ENCODE peak calls at places on chromosomes 2 and 18, in five cellular contexts. Y, M, F, Z and T are unnamed samples.

GRCh38 chr2:163467206-163467605 is 268.6 kb downstream of the FIGN start:
- DNase-seq in Y (no peak), M (no peak), Z (no peak), F (no peak), T (no peak)

GRCh38 chr2:234175649-234176048 is 125.1 kb downstream of the SPP2 start:
- DNase-seq in Y (no peak), F (no peak), M (no peak), Z (no peak), T (no peak)

GRCh38 chr2:17869128-17869527 is 9.3 kb upstream of the KCNS3 start:
- DNase-seq in Y (no peak), Z (no peak), F (no peak), M (peak), T (no peak)

GRCh38 chr18:5543854-5544389 is at the start of gene EPB41L3:
- DNase-seq in F (peak), M (no peak), Y (peak), Z (peak), T (peak)

GRCh38 chr2:383173-383572 is 95.3 kb upstream of the ALKAL2 start:
- DNase-seq in F (no peak), Z (peak), Y (no peak), M (peak), T (no peak)

GRCh38 chr2:239472220-239472775 is 71.5 kb upstream of the HDAC4 start:
- DNase-seq in M (no peak), Y (peak), F (no peak), Z (no peak), T (no peak)

GRCh38 chr2:56474412-56475158 is 290.8 kb downstream of the CCDC85A start:
- DNase-seq in M (peak), Y (no peak), F (no peak), Z (no peak), T (no peak)

GRCh38 chr18:53795061-53795460 is 429.4 kb downstream of the MBD2 start:
- DNase-seq in Z (no peak), M (no peak), F (no peak), Y (no peak), T (no peak)

GRCh38 chr2:176126929-176127768 is 2.4 kb upstream of the HOXD8 start:
- DNase-seq in M (peak), Z (peak), Y (peak), F (no peak), T (peak)

GRCh38 chr2:221649045-221649444 is 76.9 kb upstream of the EPHA4 start:
- DNase-seq in Y (no peak), M (no peak), F (no peak), Z (peak), T (no peak)

GRCh38 chr2:62999905-63000304 is 50.7 kb upstream of the OTX1 start:
- DNase-seq in Y (no peak), Z (no peak), F (no peak), M (peak), T (no peak)

GRCh38 chr2:156704612-156705011 is 268.4 kb downstream of the GPD2 start:
- DNase-seq in F (no peak), Y (peak), Z (peak), M (no peak), T (no peak)

GRCh38 chr2:227788556-227788955 is 25.1 kb upstream of the CCL20 start:
- DNase-seq in M (no peak), Y (no peak), Z (no peak), F (no peak), T (no peak)

GRCh38 chr2:207767461-207768167 is 2.1 kb downstream of the FZD5 start:
- DNase-seq in Y (peak), F (peak), Z (peak), M (peak), T (no peak)

GRCh38 chr2:219521066-219521880 is 7.0 kb downstream of the ASIC4 start:
- DNase-seq in Z (peak), F (no peak), M (peak), Y (no peak), T (no peak)

GRCh38 chr2:188410504-188411235 is 119.0 kb downstream of the GULP1 start:
- DNase-seq in Z (no peak), Y (no peak), M (peak), F (no peak), T (no peak)

GRCh38 chr2:136381722-136382633 is 264.0 kb upstream of the CXCR4 start:
- DNase-seq in Y (no peak), Z (no peak), F (peak), M (no peak), T (no peak)

GRCh38 chr18:74115046-74115445 is 32.6 kb downstream of the FBXO15 start:
- DNase-seq in Y (no peak), F (no peak), M (no peak), Z (no peak), T (no peak)

GRCh38 chr2:120575966-120576365 is 159.7 kb upstream of the GLI2 start:
- DNase-seq in Y (no peak), F (no peak), M (no peak), Z (no peak), T (no peak)

GRCh38 chr18:21196426-21196825 is 45.6 kb upstream of the GREB1L start:
- DNase-seq in Z (no peak), F (no peak), M (no peak), Y (no peak), T (no peak)

GRCh38 chr2:235463893-235464292 is 29.9 kb upstream of the AGAP1 start:
- DNase-seq in M (no peak), Y (no peak), F (peak), Z (peak), T (no peak)

GRCh38 chr2:37784759-37785149 is 113.3 kb upstream of the CDC42EP3 start:
- DNase-seq in Y (no peak), M (no peak), Z (no peak), F (no peak), T (no peak)

DNA sequence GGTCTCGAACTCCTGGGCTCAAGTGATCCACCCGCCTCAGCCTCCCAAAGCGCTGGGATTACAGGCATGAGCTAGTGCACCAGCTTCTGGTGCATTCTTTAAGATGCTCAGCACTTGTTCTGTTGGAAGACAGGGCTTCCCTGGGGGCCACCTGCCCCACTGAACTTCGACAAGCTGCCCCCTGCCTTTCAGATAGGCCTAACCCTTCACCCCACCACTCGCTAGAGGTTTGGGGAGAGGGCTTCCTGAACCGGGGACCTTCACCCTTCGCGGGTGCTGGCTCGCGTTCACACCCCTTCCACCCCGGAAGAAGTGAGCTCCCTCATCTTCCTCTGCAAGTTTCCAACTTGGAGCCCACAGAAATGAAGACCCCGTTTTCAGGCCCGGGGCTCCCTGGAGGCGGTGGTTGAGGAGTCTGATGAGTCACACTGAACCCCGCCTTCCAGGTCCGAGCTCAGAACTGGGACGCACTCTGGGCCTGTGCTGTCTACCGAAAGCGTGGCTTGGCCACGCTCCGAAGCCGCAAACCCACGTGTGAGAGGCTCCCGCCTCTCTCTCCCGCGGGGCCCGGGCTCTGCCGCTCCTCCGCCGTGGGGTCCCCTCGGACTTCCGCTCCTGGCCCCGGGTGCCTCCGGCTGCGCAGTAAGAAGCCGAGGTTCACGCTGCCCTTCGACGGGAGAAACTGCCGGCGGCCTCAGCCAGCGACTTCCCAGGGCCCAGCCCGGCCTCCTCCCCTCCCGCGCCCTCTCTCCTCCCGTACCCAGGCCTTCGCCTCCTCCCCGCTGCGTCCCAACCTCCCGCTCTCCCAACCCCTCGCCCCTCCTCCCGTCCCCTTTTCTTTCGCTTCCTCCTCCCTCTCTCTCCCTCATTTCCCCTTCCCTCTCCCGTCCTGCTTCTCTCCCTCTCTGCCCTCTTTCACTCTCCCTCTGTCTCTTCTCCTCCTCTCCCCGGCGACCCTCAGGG is 47.5 kb upstream of the SP3 start:
- DNase-seq in Z (peak), M (no peak), Y (peak), F (peak), T (peak)
- H3K4me3 ChIP-seq in Z (no peak), M (no peak), Y (peak), F (peak), T (peak)

GRCh38 chr18:38868757-38869156 is 1303.2 kb upstream of the CELF4 start:
- DNase-seq in F (no peak), Y (no peak), M (no peak), Z (no peak), T (no peak)

GRCh38 chr18:38872342-38872741 is 1306.7 kb upstream of the CELF4 start:
- DNase-seq in F (no peak), M (no peak), Y (no peak), Z (no peak), T (no peak)

GRCh38 chr18:38867680-38868079 is 1302.1 kb upstream of the CELF4 start:
- DNase-seq in Z (no peak), M (no peak), F (no peak), Y (no peak), T (no peak)
- TF ChIP-seq CTCF in Z (no peak), M (no peak), F (no peak), Y (no peak), T (no peak)

GRCh38 chr2:26068602-26069298 is 34.9 kb downstream of the RAB10 start:
- DNase-seq in F (peak), M (peak), Z (peak), Y (no peak), T (no peak)
- TF ChIP-seq POLR2A in F (no peak), M (no peak), Z (no peak), Y (no peak), T (no peak)

GRCh38 chr2:151823651-151824050 is 4.6 kb downstream of the ARL5A start:
- DNase-seq in M (no peak), F (no peak), Y (no peak), Z (no peak), T (no peak)

GRCh38 chr2:151827564-151828142 is 568 bp downstream of the ARL5A start:
- DNase-seq in M (peak), Y (peak), Z (peak), F (peak), T (no peak)

GRCh38 chr2:151826737-151827157 is 1.5 kb downstream of the ARL5A start:
- DNase-seq in M (peak), F (no peak), Y (no peak), Z (no peak), T (no peak)

GRCh38 chr2:151828143-151828889 is at the start of gene ARL5A:
- DNase-seq in F (peak), Z (peak), Y (peak), M (peak), T (peak)

GRCh38 chr2:151824886-151825285 is 3.3 kb downstream of the ARL5A start:
- DNase-seq in F (no peak), Z (no peak), Y (no peak), M (no peak), T (no peak)
- H3K4me3 ChIP-seq in F (no peak), Z (no peak), Y (no peak), M (no peak), T (no peak)

GRCh38 chr2:74415762-74416395 is 5.5 kb downstream of the C2orf81 start:
- DNase-seq in Z (no peak), M (no peak), F (no peak), Y (no peak), T (no peak)

GRCh38 chr2:74417763-74418162 is 3.7 kb downstream of the C2orf81 start:
- DNase-seq in F (no peak), M (no peak), Y (no peak), Z (no peak), T (no peak)

GRCh38 chr2:74418312-74418711 is 3.1 kb downstream of the C2orf81 start:
- DNase-seq in Z (no peak), M (no peak), Y (no peak), F (no peak), T (no peak)

GRCh38 chr2:74414913-74415761 is 6.3 kb downstream of the C2orf81 start:
- DNase-seq in F (peak), M (no peak), Z (peak), Y (peak), T (peak)

DNA sequence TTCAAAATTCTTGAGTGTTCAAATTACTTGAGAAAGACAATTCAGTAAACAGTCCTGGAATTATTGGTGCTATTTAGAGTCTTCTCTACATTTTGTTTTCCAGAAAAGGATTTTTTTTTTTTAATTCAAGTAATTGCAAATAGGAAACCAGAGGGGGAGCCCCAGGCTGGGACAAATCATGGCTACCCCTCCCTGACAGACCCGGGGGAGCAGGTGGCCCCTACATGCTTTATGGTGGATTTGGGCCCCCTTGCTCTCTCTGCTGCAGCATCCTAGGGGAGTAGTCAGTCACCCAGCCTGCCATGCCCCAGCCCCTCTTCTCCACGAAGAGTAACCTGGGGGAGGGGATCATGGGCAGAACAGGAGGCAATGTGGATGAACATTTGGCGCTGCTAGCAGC is 4.7 kb downstream of the C2orf81 start:
- DNase-seq in Y (no peak), Z (no peak), F (no peak), M (no peak), T (no peak)
- TF ChIP-seq CTCF in Y (no peak), Z (no peak), F (no peak), M (no peak), T (no peak)